ENCODE peak calls at places on chromosomes 3 and 15, in eight cellular contexts. R is EL, F is D721Med, C is AG09319, K is HuH-7.5, G is OCI-LY7, N is renal cortical epithelial cell, O is T-cell. V is an unnamed sample.

GRCh38 chr3:132803889-132804288 is 81.7 kb upstream of the NPHP3 start:
- DNase-seq in R (peak), O (no peak), F (no peak), N (no peak), G (no peak), K (no peak), C (no peak), V (no peak)

GRCh38 chr3:9915252-9916141 is 1.4 kb upstream of the IL17RC start:
- DNase-seq in R (peak), K (peak), C (no peak), N (no peak), F (no peak), G (no peak), O (no peak), V (peak)

GRCh38 chr15:68307131-68307928 is 29.8 kb downstream of the FEM1B start:
- DNase-seq in F (no peak), R (no peak), G (no peak), K (no peak), C (no peak), O (no peak), N (no peak), V (no peak)

GRCh38 chr15:92306662-92307061 is 87.0 kb upstream of the ST8SIA2 start:
- DNase-seq in C (no peak), O (no peak), N (no peak), F (no peak), R (peak), G (no peak), K (no peak), V (no peak)

GRCh38 chr3:190193210-190193609 is 72.5 kb upstream of the P3H2 start:
- DNase-seq in O (no peak), F (no peak), R (no peak), N (no peak), G (no peak), C (no peak), K (no peak), V (no peak)

GRCh38 chr15:31128919-31129768 is 27.6 kb upstream of the TRPM1 start:
- DNase-seq in F (no peak), C (peak), R (peak), N (peak), K (peak), G (peak), O (peak), V (peak)

GRCh38 chr3:64163755-64164148 is 61.5 kb downstream of the PRICKLE2 start:
- DNase-seq in F (no peak), R (peak), N (peak), C (peak), K (no peak), G (no peak), O (no peak), V (no peak)

GRCh38 chr3:54773251-54773650 is 154.6 kb downstream of the LRTM1 start:
- DNase-seq in K (no peak), N (no peak), C (no peak), F (no peak), O (no peak), R (peak), G (no peak), V (no peak)

GRCh38 chr15:45105586-45105985 is 8.4 kb downstream of the DUOX2 start:
- DNase-seq in O (no peak), K (no peak), R (no peak), N (no peak), F (no peak), C (no peak), G (no peak), V (no peak)

GRCh38 chr3:101009386-101009785 is 16.2 kb upstream of the ABI3BP start:
- DNase-seq in N (no peak), R (peak), F (no peak), O (no peak), G (no peak), K (no peak), C (no peak), V (no peak)

GRCh38 chr3:132448211-132448961 is 31.1 kb downstream of the DNAJC13 start:
- DNase-seq in G (no peak), F (no peak), R (peak), K (no peak), N (no peak), C (no peak), O (no peak), V (no peak)

GRCh38 chr15:95025924-95026728 is 794.8 kb downstream of the MCTP2 start:
- DNase-seq in N (peak), K (peak), G (peak), F (no peak), R (peak), C (no peak), O (no peak), V (peak)

GRCh38 chr3:15535757-15536156 is 14.3 kb upstream of the COLQ start:
- DNase-seq in N (peak), O (no peak), C (no peak), K (no peak), R (no peak), F (no peak), G (no peak), V (no peak)

GRCh38 chr3:171453175-171453868 is 6.9 kb downstream of the TNIK start:
- DNase-seq in O (no peak), C (no peak), R (no peak), N (no peak), G (no peak), K (no peak), F (no peak), V (no peak)

GRCh38 chr15:25893621-25894020 is 30.5 kb upstream of the ATP10A start:
- DNase-seq in O (no peak), C (no peak), G (no peak), K (no peak), F (no peak), N (no peak), R (no peak), V (no peak)

GRCh38 chr15:67955256-67955655 is 98.9 kb upstream of the PIAS1 start:
- DNase-seq in O (no peak), C (no peak), K (no peak), G (no peak), N (no peak), F (no peak), R (no peak), V (peak)

GRCh38 chr15:42394131-42394530 is 34.8 kb downstream of the CAPN3 start:
- DNase-seq in O (no peak), G (no peak), F (no peak), N (no peak), K (no peak), C (no peak), R (no peak), V (no peak)

GRCh38 chr3:8442993-8443670 is 58.5 kb upstream of the LMCD1 start:
- DNase-seq in C (no peak), R (no peak), K (no peak), O (no peak), N (peak), G (no peak), F (no peak), V (no peak)

GRCh38 chr15:25527118-25527517 is 88.3 kb upstream of the UBE3A start:
- DNase-seq in R (no peak), C (no peak), G (no peak), N (peak), O (no peak), F (no peak), K (no peak), V (no peak)

GRCh38 chr3:62872318-62872717 is 2.9 kb downstream of the CADPS start:
- DNase-seq in O (no peak), N (no peak), F (no peak), C (no peak), G (no peak), R (no peak), K (no peak), V (no peak)

GRCh38 chr15:41504751-41505492 is 8.7 kb downstream of the LTK start:
- DNase-seq in O (no peak), K (no peak), N (no peak), C (no peak), G (no peak), F (no peak), R (no peak), V (no peak)

V was measured in Kasumi-1.